ENCODE peak calls at places on chromosomes 1 and 21, in seven cellular contexts. I is K562, G is heart left ventricle, C is esophagus squamous epithelium, D is spleen, R is prostate gland, T is A549. A is an unnamed sample.

GRCh38 chr1:116751626-116752025 is 2.6 kb upstream of the CD2 start:
- DNase-seq in I (no peak), G (no peak), C (no peak), D (no peak), R (no peak), T (no peak), A (peak)

GRCh38 chr1:183365676-183366075 is 52.5 kb downstream of the NMNAT2 start:
- DNase-seq in I (no peak), G (no peak), C (no peak), D (no peak), R (no peak), T (no peak), A (no peak)

GRCh38 chr1:193402977-193403376 is 216.6 kb upstream of the B3GALT2 start:
- DNase-seq in I (no peak), G (no peak), C (no peak), D (no peak), R (no peak), T (no peak), A (no peak)

GRCh38 chr1:9316080-9316444 is 23.4 kb downstream of the SPSB1 start:
- DNase-seq in I (no peak), G (no peak), C (no peak), D (no peak), R (no peak), T (peak), A (no peak)

GRCh38 chr1:244919320-244920282 is 55.3 kb upstream of the HNRNPU start:
- DNase-seq in I (peak), G (no peak), C (no peak), D (no peak), R (no peak), T (no peak), A (peak)

GRCh38 chr1:15762546-15762945 is 4.0 kb downstream of the FBLIM1 start:
- DNase-seq in I (no peak), G (no peak), C (no peak), D (no peak), R (no peak), T (peak), A (no peak)

GRCh38 chr1:3869751-3870301 is 12.6 kb downstream of the DFFB start:
- DNase-seq in I (peak), G (no peak), C (no peak), D (no peak), R (no peak), T (no peak), A (peak)

GRCh38 chr1:200922406-200922805 is 27.7 kb downstream of the INAVA start:
- DNase-seq in I (no peak), G (no peak), C (no peak), D (peak), R (no peak), T (no peak), A (no peak)

GRCh38 chr1:93061895-93062792 is 16.9 kb upstream of the MTF2 start:
- DNase-seq in I (peak), G (no peak), C (no peak), D (no peak), R (peak), T (peak), A (peak)

GRCh38 chr1:198699167-198700015 is 60.6 kb downstream of the PTPRC start:
- DNase-seq in I (peak), G (no peak), C (no peak), D (peak), R (peak), T (peak), A (no peak)

GRCh38 chr21:36065497-36066036 is 4.3 kb upstream of the CBR1 start:
- DNase-seq in I (peak), G (no peak), C (no peak), D (no peak), R (no peak), T (no peak), A (peak)

GRCh38 chr1:236535656-236536293 is 12.0 kb downstream of the LGALS8 start:
- DNase-seq in I (no peak), G (no peak), C (no peak), D (no peak), R (no peak), T (no peak), A (no peak)

GRCh38 chr1:150106331-150106730 is 38.8 kb downstream of the VPS45 start:
- DNase-seq in I (no peak), G (no peak), C (no peak), D (no peak), R (no peak), T (no peak), A (no peak)

GRCh38 chr1:84298688-84299535 is 2.6 kb upstream of the SAMD13 start:
- DNase-seq in I (peak), G (peak), C (no peak), D (peak), R (peak), T (peak), A (peak)

GRCh38 chr1:240914506-240914905 is 302.6 kb upstream of the GREM2 start:
- DNase-seq in I (no peak), G (no peak), C (no peak), D (no peak), R (no peak), T (no peak), A (no peak)

GRCh38 chr1:47436979-47437517 is 796 bp upstream of the FOXD2 start:
- DNase-seq in I (peak), G (no peak), C (no peak), D (no peak), R (no peak), T (peak), A (no peak)

GRCh38 chr1:6984996-6985395 is 199.7 kb downstream of the CAMTA1 start:
- DNase-seq in I (no peak), G (no peak), C (no peak), D (peak), R (no peak), T (no peak), A (no peak)

GRCh38 chr1:91749690-91750335 is 136.1 kb downstream of the TGFBR3 start:
- DNase-seq in I (no peak), G (no peak), C (no peak), D (no peak), R (no peak), T (no peak), A (no peak)

GRCh38 chr1:175804556-175804955 is 61.2 kb upstream of the TNR start:
- DNase-seq in I (no peak), G (no peak), C (no peak), D (no peak), R (no peak), T (no peak), A (no peak)

GRCh38 chr1:19054216-19054615 is 97.7 kb upstream of the IFFO2 start:
- DNase-seq in I (no peak), G (no peak), C (no peak), D (no peak), R (no peak), T (no peak), A (no peak)

GRCh38 chr1:92277105-92277504 is 21.7 kb downstream of the GLMN start:
- DNase-seq in I (no peak), G (no peak), C (no peak), D (no peak), R (no peak), T (no peak), A (no peak)

GRCh38 chr1:231724876-231725647 is 98.5 kb downstream of the DISC1 start:
- DNase-seq in I (peak), G (no peak), C (no peak), D (no peak), R (no peak), T (peak), A (peak)

GRCh38 chr1:966603-967295 is 467 bp downstream of the PLEKHN1 start:
- DNase-seq in I (peak), G (peak), C (no peak), D (peak), R (peak), T (peak), A (peak)
- TF ChIP-seq POLR2A in I (peak), G (no peak), C (peak), D (no peak), R (peak), T (peak), A (peak)

DNA sequence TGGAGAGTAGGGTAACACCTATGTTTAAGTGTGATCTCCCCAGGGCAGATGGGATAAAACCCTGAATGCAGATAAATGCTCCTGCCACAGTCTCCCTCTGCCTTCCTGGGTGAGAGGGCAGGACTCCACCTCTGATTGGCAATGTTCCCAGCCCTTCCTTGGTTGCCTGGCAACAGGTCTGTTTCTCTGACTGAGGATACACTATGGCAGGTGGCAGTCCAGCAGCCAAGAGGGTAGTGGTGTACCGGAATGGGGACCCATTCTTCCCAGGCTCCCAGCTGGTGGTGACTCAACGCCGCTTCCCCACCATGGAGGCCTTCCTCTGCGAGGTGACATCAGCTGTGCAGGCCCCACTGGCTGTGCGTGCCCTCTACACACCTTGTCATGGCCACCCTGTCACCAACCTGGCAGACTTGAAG is at the start of gene DCDC2B:
- DNase-seq in I (peak), G (peak), C (no peak), D (no peak), R (no peak), T (peak), A (no peak)
- TF ChIP-seq POLR2A in I (no peak), G (no peak), C (no peak), D (no peak), R (no peak), T (no peak), A (no peak)

GRCh38 chr1:43997295-43997694 is 5.9 kb downstream of the CCDC24 start:
- DNase-seq in I (no peak), G (no peak), C (no peak), D (no peak), R (no peak), T (no peak), A (no peak)
- TF ChIP-seq POLR2A in I (no peak), G (no peak), C (no peak), D (no peak), R (no peak), T (no peak), A (no peak)

DNA sequence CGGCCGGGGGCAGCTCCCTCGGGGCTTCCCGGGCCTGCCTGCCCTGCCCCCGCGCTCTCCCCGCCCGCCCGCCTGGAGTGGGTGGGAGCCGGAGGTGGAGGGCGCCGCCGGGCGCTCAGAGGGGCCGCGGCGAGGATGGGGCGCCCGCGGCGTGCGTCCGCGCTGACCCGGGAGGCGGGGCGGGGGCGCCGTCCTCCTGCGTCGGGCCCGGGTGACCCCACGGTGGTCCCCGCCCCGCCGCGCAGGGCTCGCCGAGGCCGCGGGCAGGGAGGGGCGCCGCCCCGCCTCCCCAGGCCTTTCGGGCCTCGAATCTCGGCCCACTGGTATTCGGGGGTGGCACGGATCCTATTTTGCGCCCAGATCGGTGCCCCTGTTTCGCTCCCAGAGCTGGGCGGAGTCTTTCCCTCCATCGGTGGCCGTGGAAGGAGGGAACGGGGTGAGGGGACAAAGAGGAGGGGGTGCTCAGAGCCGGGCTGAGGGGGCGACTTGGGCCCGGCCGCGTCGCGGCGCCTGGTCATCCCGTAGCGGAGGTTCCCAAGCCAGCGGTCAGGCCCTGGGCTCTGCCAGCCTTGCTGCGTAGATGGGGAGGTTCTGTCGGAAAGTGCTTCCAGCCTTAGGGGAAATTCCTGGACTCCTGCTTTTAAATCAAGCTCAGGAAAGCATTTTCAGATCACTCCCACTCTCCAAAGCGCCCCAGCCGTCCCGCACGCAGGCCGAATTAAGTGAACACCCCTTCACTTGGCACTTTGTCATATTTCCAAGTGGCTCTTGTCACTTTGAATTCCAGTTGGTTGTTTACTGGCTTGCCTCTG is 546 bp downstream of the PATJ start:
- DNase-seq in I (no peak), G (peak), C (no peak), D (peak), R (peak), T (peak), A (no peak)
- TF ChIP-seq POLR2A in I (no peak), G (no peak), C (no peak), D (no peak), R (peak), T (no peak), A (no peak)

GRCh38 chr1:245933431-245934042 is 573.5 kb downstream of the SMYD3 start:
- DNase-seq in I (no peak), G (no peak), C (no peak), D (no peak), R (no peak), T (no peak), A (no peak)
- TF ChIP-seq POLR2A in I (no peak), G (no peak), C (no peak), D (no peak), R (no peak), T (no peak), A (no peak)

DNA sequence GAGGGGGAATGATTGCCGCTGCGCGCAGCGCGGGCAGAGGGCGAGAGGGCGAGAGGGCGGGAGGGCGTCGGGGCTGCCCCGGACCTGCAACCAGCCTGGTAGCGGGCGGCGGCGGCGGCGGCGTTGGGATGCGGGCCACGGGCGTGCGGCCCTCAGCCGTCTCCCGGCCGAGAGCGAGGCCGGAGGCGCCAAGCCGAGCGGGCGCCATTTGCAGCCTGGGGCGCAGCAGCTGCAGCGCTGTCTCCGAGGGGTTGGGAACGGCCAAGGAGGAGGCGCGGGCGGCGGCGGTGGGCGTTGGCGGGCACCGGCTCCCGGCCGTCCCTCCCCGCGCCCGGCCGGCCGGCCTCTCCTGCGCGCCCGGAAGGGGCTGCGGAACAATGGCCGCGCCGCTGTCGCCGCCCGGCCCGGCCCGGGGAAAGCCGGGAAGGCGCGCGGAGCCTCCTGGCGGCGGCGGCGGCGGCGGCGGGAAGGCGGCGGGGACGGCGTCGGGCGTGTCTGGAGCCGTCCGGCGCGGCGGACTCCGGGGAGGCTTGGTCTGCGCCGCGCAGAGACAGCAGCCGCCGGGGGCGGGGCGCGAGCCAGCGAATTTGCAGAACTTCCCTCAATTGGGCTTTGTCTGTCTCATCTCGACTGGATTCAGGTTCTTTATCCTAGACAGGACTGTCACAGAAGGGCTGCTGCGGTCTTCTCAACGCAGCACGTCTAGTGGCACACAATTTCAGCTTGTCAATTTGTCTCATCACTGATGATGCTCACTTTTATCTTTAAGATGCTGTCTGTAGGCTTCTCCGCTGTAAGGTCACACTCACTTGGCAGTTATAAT is 35.7 kb downstream of the ZBTB8B start:
- DNase-seq in I (peak), G (peak), C (no peak), D (peak), R (peak), T (peak), A (peak)
- TF ChIP-seq POLR2A in I (no peak), G (peak), C (no peak), D (no peak), R (no peak), T (no peak), A (peak)

DNA sequence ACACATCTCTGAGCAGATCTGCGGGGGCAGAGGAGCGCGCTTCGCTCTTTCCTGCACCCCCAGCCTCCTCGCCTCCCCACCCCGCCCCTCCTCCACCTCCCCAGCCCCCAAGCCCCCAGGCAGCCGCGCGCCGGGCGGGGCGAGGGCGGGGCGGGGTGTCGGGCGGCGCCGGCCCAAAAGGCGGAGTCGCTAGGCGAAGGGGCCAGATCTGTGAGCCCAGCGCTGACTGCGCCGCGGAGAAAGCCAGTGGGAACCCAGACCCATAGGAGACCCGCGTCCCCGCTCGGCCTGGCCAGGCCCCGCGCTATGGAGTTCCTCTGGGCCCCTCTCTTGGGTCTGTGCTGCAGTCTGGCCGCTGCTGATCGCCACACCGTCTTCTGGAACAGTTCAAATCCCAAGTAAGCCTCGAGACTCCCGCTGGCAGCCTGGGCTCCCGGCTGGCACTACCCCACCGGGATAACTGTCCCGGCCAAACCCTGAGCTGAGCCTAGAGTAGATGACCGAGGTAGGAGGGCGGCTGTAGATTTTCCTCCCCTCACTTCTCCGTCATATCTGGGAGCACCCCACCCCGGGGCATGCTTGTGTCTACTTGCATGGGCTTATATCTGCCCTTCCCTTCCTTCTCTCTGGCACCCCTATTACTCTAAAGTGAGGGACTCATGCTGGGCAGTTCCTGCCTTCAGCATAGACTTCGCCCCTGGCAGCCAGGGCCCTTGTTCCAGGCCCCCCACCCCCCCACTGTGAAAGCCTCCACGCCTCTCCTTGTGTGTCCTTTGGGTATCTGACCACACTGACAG is at the start of gene EFNA1:
- DNase-seq in I (peak), G (peak), C (no peak), D (peak), R (peak), T (peak), A (peak)
- TF ChIP-seq POLR2A in I (peak), G (peak), C (peak), D (no peak), R (peak), T (peak), A (no peak)

GRCh38 chr1:56502700-56503245 is 76.6 kb downstream of the PLPP3 start:
- DNase-seq in I (peak), G (no peak), C (no peak), D (no peak), R (no peak), T (peak), A (peak)
- TF ChIP-seq POLR2A in I (no peak), G (no peak), C (no peak), D (no peak), R (no peak), T (no peak), A (no peak)

GRCh38 chr1:217617120-217617519 is 13.8 kb downstream of the GPATCH2 start:
- DNase-seq in I (no peak), G (no peak), C (no peak), D (no peak), R (no peak), T (no peak), A (peak)

GRCh38 chr1:217614319-217614718 is 16.6 kb downstream of the GPATCH2 start:
- DNase-seq in I (no peak), G (no peak), C (no peak), D (no peak), R (no peak), T (no peak), A (no peak)
- TF ChIP-seq POLR2A in I (no peak), G (no peak), C (no peak), D (no peak), R (no peak), T (no peak), A (no peak)

GRCh38 chr1:156740679-156741612 is at the start of gene MRPL24:
- DNase-seq in I (peak), G (peak), C (peak), D (peak), R (peak), T (peak), A (peak)
- TF ChIP-seq POLR2A in I (peak), G (peak), C (peak), D (no peak), R (no peak), T (peak), A (peak)